ENCODE peak calls at places on chromosome 19, in eight cellular contexts. One of them, this sample, is unnamed.

GRCh38 chr19:17762505-17763229 is 11.4 kb downstream of the FCHO1 start:
- DNase-seq in Right ventricle myocardium inferior: no peak
- DNase-seq in stimulated activated CD4-positive, alpha-beta T cell treated with anti-CD3 and anti-CD28 coated beads, Interleukin-4, amount 100 ng/mL, for 24 hours: no peak
- DNase-seq in astrocyte of the cerebellum: peak
- DNase-seq in tibial artery: no peak
- DNase-seq in progenitor cell of endocrine pancreas: no peak
- DNase-seq in T-helper 22 cell: no peak
- DNase-seq in left lung: no peak
- DNase-seq in this sample: no peak

GRCh38 chr19:41479757-41480191 is 36.8 kb downstream of the ERICH4 start:
- DNase-seq in astrocyte of the cerebellum: no peak
- DNase-seq in Right ventricle myocardium inferior: no peak
- DNase-seq in left lung: no peak
- DNase-seq in stimulated activated CD4-positive, alpha-beta T cell treated with anti-CD3 and anti-CD28 coated beads, Interleukin-4, amount 100 ng/mL, for 24 hours: no peak
- DNase-seq in progenitor cell of endocrine pancreas: no peak
- DNase-seq in T-helper 22 cell: no peak
- DNase-seq in tibial artery: peak
- DNase-seq in this sample: no peak

GRCh38 chr19:29289020-29289419 is 76.1 kb upstream of the UQCRFS1 start:
- DNase-seq in astrocyte of the cerebellum: no peak
- DNase-seq in Right ventricle myocardium inferior: no peak
- DNase-seq in left lung: no peak
- DNase-seq in stimulated activated CD4-positive, alpha-beta T cell treated with anti-CD3 and anti-CD28 coated beads, Interleukin-4, amount 100 ng/mL, for 24 hours: no peak
- DNase-seq in tibial artery: no peak
- DNase-seq in progenitor cell of endocrine pancreas: no peak
- DNase-seq in T-helper 22 cell: no peak
- DNase-seq in this sample: no peak

GRCh38 chr19:55811340-55811739 is 20.5 kb downstream of the NLRP11 start:
- DNase-seq in Right ventricle myocardium inferior: no peak
- DNase-seq in tibial artery: no peak
- DNase-seq in astrocyte of the cerebellum: no peak
- DNase-seq in T-helper 22 cell: no peak
- DNase-seq in progenitor cell of endocrine pancreas: no peak
- DNase-seq in left lung: no peak
- DNase-seq in stimulated activated CD4-positive, alpha-beta T cell treated with anti-CD3 and anti-CD28 coated beads, Interleukin-4, amount 100 ng/mL, for 24 hours: no peak
- DNase-seq in this sample: no peak

GRCh38 chr19:4456843-4457653 is 546 bp downstream of the UBXN6 start:
- DNase-seq in Right ventricle myocardium inferior: peak
- DNase-seq in progenitor cell of endocrine pancreas: peak
- DNase-seq in astrocyte of the cerebellum: no peak
- DNase-seq in left lung: peak
- DNase-seq in tibial artery: no peak
- DNase-seq in T-helper 22 cell: peak
- DNase-seq in stimulated activated CD4-positive, alpha-beta T cell treated with anti-CD3 and anti-CD28 coated beads, Interleukin-4, amount 100 ng/mL, for 24 hours: peak
- DNase-seq in this sample: peak

GRCh38 chr19:38370299-38370698 is 4.1 kb upstream of the PSMD8 start:
- DNase-seq in Right ventricle myocardium inferior: no peak
- DNase-seq in left lung: no peak
- DNase-seq in tibial artery: no peak
- DNase-seq in astrocyte of the cerebellum: no peak
- DNase-seq in T-helper 22 cell: no peak
- DNase-seq in stimulated activated CD4-positive, alpha-beta T cell treated with anti-CD3 and anti-CD28 coated beads, Interleukin-4, amount 100 ng/mL, for 24 hours: no peak
- DNase-seq in progenitor cell of endocrine pancreas: no peak
- DNase-seq in this sample: no peak

GRCh38 chr19:14135985-14136508 is 342 bp downstream of the ASF1B start:
- DNase-seq in T-helper 22 cell: no peak
- DNase-seq in Right ventricle myocardium inferior: no peak
- DNase-seq in progenitor cell of endocrine pancreas: no peak
- DNase-seq in stimulated activated CD4-positive, alpha-beta T cell treated with anti-CD3 and anti-CD28 coated beads, Interleukin-4, amount 100 ng/mL, for 24 hours: no peak
- DNase-seq in left lung: no peak
- DNase-seq in tibial artery: no peak
- DNase-seq in astrocyte of the cerebellum: no peak
- DNase-seq in this sample: no peak

GRCh38 chr19:3586707-3587346 is 1.5 kb downstream of the GIPC3 start:
- DNase-seq in left lung: no peak
- DNase-seq in progenitor cell of endocrine pancreas: no peak
- DNase-seq in T-helper 22 cell: no peak
- DNase-seq in astrocyte of the cerebellum: no peak
- DNase-seq in Right ventricle myocardium inferior: no peak
- DNase-seq in stimulated activated CD4-positive, alpha-beta T cell treated with anti-CD3 and anti-CD28 coated beads, Interleukin-4, amount 100 ng/mL, for 24 hours: no peak
- DNase-seq in tibial artery: peak
- DNase-seq in this sample: no peak

GRCh38 chr19:50899549-50899948 is 11.6 kb downstream of the KLK4 start:
- DNase-seq in stimulated activated CD4-positive, alpha-beta T cell treated with anti-CD3 and anti-CD28 coated beads, Interleukin-4, amount 100 ng/mL, for 24 hours: no peak
- DNase-seq in tibial artery: no peak
- DNase-seq in left lung: no peak
- DNase-seq in astrocyte of the cerebellum: no peak
- DNase-seq in T-helper 22 cell: no peak
- DNase-seq in progenitor cell of endocrine pancreas: no peak
- DNase-seq in Right ventricle myocardium inferior: no peak
- DNase-seq in this sample: no peak

GRCh38 chr19:5977222-5977784 is 637 bp downstream of the RANBP3 start:
- DNase-seq in Right ventricle myocardium inferior: no peak
- DNase-seq in progenitor cell of endocrine pancreas: no peak
- DNase-seq in left lung: no peak
- DNase-seq in tibial artery: no peak
- DNase-seq in astrocyte of the cerebellum: no peak
- DNase-seq in stimulated activated CD4-positive, alpha-beta T cell treated with anti-CD3 and anti-CD28 coated beads, Interleukin-4, amount 100 ng/mL, for 24 hours: no peak
- DNase-seq in T-helper 22 cell: no peak
- DNase-seq in this sample: no peak

GRCh38 chr19:7478843-7479227 is 10.0 kb downstream of the PEX11G start:
- DNase-seq in tibial artery: no peak
- DNase-seq in left lung: no peak
- DNase-seq in T-helper 22 cell: no peak
- DNase-seq in stimulated activated CD4-positive, alpha-beta T cell treated with anti-CD3 and anti-CD28 coated beads, Interleukin-4, amount 100 ng/mL, for 24 hours: no peak
- DNase-seq in astrocyte of the cerebellum: no peak
- DNase-seq in progenitor cell of endocrine pancreas: no peak
- DNase-seq in Right ventricle myocardium inferior: no peak
- DNase-seq in this sample: no peak

GRCh38 chr19:33725567-33725966 is 71.1 kb upstream of the KCTD15 start:
- DNase-seq in stimulated activated CD4-positive, alpha-beta T cell treated with anti-CD3 and anti-CD28 coated beads, Interleukin-4, amount 100 ng/mL, for 24 hours: no peak
- DNase-seq in T-helper 22 cell: no peak
- DNase-seq in astrocyte of the cerebellum: no peak
- DNase-seq in tibial artery: no peak
- DNase-seq in progenitor cell of endocrine pancreas: no peak
- DNase-seq in Right ventricle myocardium inferior: no peak
- DNase-seq in left lung: no peak
- DNase-seq in this sample: no peak

GRCh38 chr19:41668315-41668714 is 19.8 kb downstream of the CEACAM7 start:
- DNase-seq in astrocyte of the cerebellum: no peak
- DNase-seq in Right ventricle myocardium inferior: no peak
- DNase-seq in progenitor cell of endocrine pancreas: no peak
- DNase-seq in tibial artery: no peak
- DNase-seq in stimulated activated CD4-positive, alpha-beta T cell treated with anti-CD3 and anti-CD28 coated beads, Interleukin-4, amount 100 ng/mL, for 24 hours: no peak
- DNase-seq in left lung: no peak
- DNase-seq in T-helper 22 cell: no peak
- DNase-seq in this sample: no peak

GRCh38 chr19:12779162-12779993 is 4.0 kb upstream of the HOOK2 start:
- DNase-seq in T-helper 22 cell: no peak
- DNase-seq in progenitor cell of endocrine pancreas: no peak
- DNase-seq in left lung: peak
- DNase-seq in Right ventricle myocardium inferior: peak
- DNase-seq in tibial artery: peak
- DNase-seq in stimulated activated CD4-positive, alpha-beta T cell treated with anti-CD3 and anti-CD28 coated beads, Interleukin-4, amount 100 ng/mL, for 24 hours: no peak
- DNase-seq in astrocyte of the cerebellum: peak
- DNase-seq in this sample: no peak

GRCh38 chr19:30394481-30395151 is 22.4 kb downstream of the ZNF536 start:
- DNase-seq in Right ventricle myocardium inferior: no peak
- DNase-seq in astrocyte of the cerebellum: no peak
- DNase-seq in progenitor cell of endocrine pancreas: no peak
- DNase-seq in left lung: no peak
- DNase-seq in T-helper 22 cell: no peak
- DNase-seq in tibial artery: no peak
- DNase-seq in stimulated activated CD4-positive, alpha-beta T cell treated with anti-CD3 and anti-CD28 coated beads, Interleukin-4, amount 100 ng/mL, for 24 hours: no peak
- DNase-seq in this sample: no peak

GRCh38 chr19:19226663-19227062 is 14.9 kb downstream of the NCAN start:
- DNase-seq in left lung: no peak
- DNase-seq in tibial artery: no peak
- DNase-seq in T-helper 22 cell: no peak
- DNase-seq in Right ventricle myocardium inferior: no peak
- DNase-seq in stimulated activated CD4-positive, alpha-beta T cell treated with anti-CD3 and anti-CD28 coated beads, Interleukin-4, amount 100 ng/mL, for 24 hours: no peak
- DNase-seq in astrocyte of the cerebellum: no peak
- DNase-seq in progenitor cell of endocrine pancreas: no peak
- DNase-seq in this sample: no peak

GRCh38 chr19:38543807-38544568 is 73.8 kb downstream of the MAP4K1 start:
- DNase-seq in tibial artery: peak
- DNase-seq in T-helper 22 cell: no peak
- DNase-seq in stimulated activated CD4-positive, alpha-beta T cell treated with anti-CD3 and anti-CD28 coated beads, Interleukin-4, amount 100 ng/mL, for 24 hours: peak
- DNase-seq in progenitor cell of endocrine pancreas: no peak
- DNase-seq in Right ventricle myocardium inferior: no peak
- DNase-seq in left lung: peak
- DNase-seq in astrocyte of the cerebellum: peak
- DNase-seq in this sample: no peak

GRCh38 chr19:3808420-3809143 is 22.4 kb upstream of the MATK start:
- DNase-seq in astrocyte of the cerebellum: no peak
- DNase-seq in progenitor cell of endocrine pancreas: no peak
- DNase-seq in Right ventricle myocardium inferior: no peak
- DNase-seq in tibial artery: no peak
- DNase-seq in stimulated activated CD4-positive, alpha-beta T cell treated with anti-CD3 and anti-CD28 coated beads, Interleukin-4, amount 100 ng/mL, for 24 hours: no peak
- DNase-seq in left lung: no peak
- DNase-seq in T-helper 22 cell: no peak
- DNase-seq in this sample: no peak

GRCh38 chr19:11194657-11195056 is 2.7 kb downstream of the KANK2 start:
- DNase-seq in progenitor cell of endocrine pancreas: no peak
- DNase-seq in stimulated activated CD4-positive, alpha-beta T cell treated with anti-CD3 and anti-CD28 coated beads, Interleukin-4, amount 100 ng/mL, for 24 hours: no peak
- DNase-seq in astrocyte of the cerebellum: no peak
- DNase-seq in tibial artery: no peak
- DNase-seq in Right ventricle myocardium inferior: no peak
- DNase-seq in T-helper 22 cell: no peak
- DNase-seq in left lung: no peak
- DNase-seq in this sample: no peak